ENCODE peak calls at places on chromosome 1, in six cellular contexts. X is mucosa of descending colon, S is OCI-LY7, V is RWPE1, W is uterus, Q is mammary epithelial cell. A is an unnamed sample.

GRCh38 chr1:117905019-117905418 is 24.4 kb downstream of the GDAP2 start:
- DNase-seq in Q (no peak), W (no peak), V (no peak), S (no peak), X (no peak), A (no peak)

GRCh38 chr1:157227700-157228099 is 89.5 kb upstream of the ETV3 start:
- DNase-seq in W (no peak), V (no peak), S (no peak), Q (no peak), X (no peak), A (no peak)

GRCh38 chr1:38918568-38918967 is 23.1 kb downstream of the RHBDL2 start:
- DNase-seq in W (no peak), S (peak; percentile 1), Q (no peak), X (no peak), V (no peak), A (no peak)

GRCh38 chr1:227919916-227920315 is 27.8 kb downstream of the WNT9A start:
- DNase-seq in X (no peak), Q (no peak), W (no peak), V (no peak), S (no peak), A (no peak)

GRCh38 chr1:5220421-5220820 is 566.0 kb downstream of the AJAP1 start:
- DNase-seq in W (no peak), S (peak; percentile 80), V (no peak), X (no peak), Q (no peak), A (no peak)

GRCh38 chr1:232594768-232595698 is 34.9 kb downstream of the SIPA1L2 start:
- DNase-seq in S (no peak), Q (no peak), X (no peak), V (no peak), W (no peak), A (no peak)

GRCh38 chr1:114757455-114758250 is at the start of gene CSDE1:
- DNase-seq in Q (peak; percentile 95), W (peak; percentile 98), S (peak; percentile 99), V (peak; percentile 95), X (peak; percentile 98), A (peak; percentile 91)

GRCh38 chr1:101284021-101284420 is 47.2 kb downstream of the S1PR1 start:
- DNase-seq in W (no peak), S (no peak), V (no peak), X (no peak), Q (no peak), A (no peak)

GRCh38 chr1:209513226-209513625 is 70.3 kb upstream of the CAMK1G start:
- DNase-seq in S (peak; percentile 21), V (peak; percentile 69), Q (peak; percentile 55), X (no peak), W (no peak), A (peak; percentile 37)

GRCh38 chr1:113891631-113892220 is 4.3 kb upstream of the BCL2L15 start:
- DNase-seq in X (peak; percentile 59), V (no peak), Q (no peak), S (no peak), W (no peak), A (no peak)

GRCh38 chr1:8456306-8456912 is 138.5 kb downstream of the SLC45A1 start:
- DNase-seq in X (no peak), Q (peak; percentile 36), V (peak; percentile 48), W (no peak), S (no peak), A (no peak)

GRCh38 chr1:214584805-214585766 is 17.9 kb upstream of the CENPF start:
- DNase-seq in S (no peak), Q (peak; percentile 64), V (peak; percentile 54), W (no peak), X (no peak), A (peak; percentile 26)

GRCh38 chr1:91071838-91072237 is 50.0 kb upstream of the ZNF644 start:
- DNase-seq in Q (no peak), S (no peak), X (no peak), V (no peak), W (no peak), A (no peak)

GRCh38 chr1:230158422-230159291 is 91.6 kb downstream of the GALNT2 start:
- DNase-seq in S (no peak), V (no peak), X (no peak), Q (no peak), W (no peak), A (no peak)

GRCh38 chr1:154155282-154155681 is 409 bp upstream of the NUP210L start:
- DNase-seq in X (no peak), Q (no peak), S (no peak), V (no peak), W (peak; percentile 31), A (no peak)

GRCh38 chr1:100538935-100539835 is 1.2 kb downstream of the GPR88 start:
- DNase-seq in S (no peak), X (peak; percentile 33), W (no peak), Q (peak; percentile 31), V (peak; percentile 8), A (peak; percentile 30)

GRCh38 chr1:184791199-184791935 is 36.7 kb upstream of the EDEM3 start:
- DNase-seq in X (no peak), S (no peak), V (no peak), W (no peak), Q (no peak), A (no peak)

GRCh38 chr1:9658186-9658585 is 6.7 kb downstream of the PIK3CD start:
- DNase-seq in X (no peak), Q (no peak), S (no peak), V (no peak), W (no peak), A (no peak)

GRCh38 chr1:68049941-68050878 is at the start of gene DIRAS3:
- DNase-seq in V (peak; percentile 13), Q (peak; percentile 46), S (no peak), W (peak; percentile 24), X (no peak), A (no peak)

GRCh38 chr1:53654216-53655210 is 84.5 kb downstream of the GLIS1 start:
- DNase-seq in V (no peak), Q (no peak), W (no peak), S (no peak), X (no peak), A (no peak)

GRCh38 chr1:18940303-18941020 is 16.0 kb downstream of the IFFO2 start:
- DNase-seq in S (no peak), W (no peak), Q (no peak), V (no peak), X (no peak), A (no peak)

GRCh38 chr1:22908880-22909426 is 63.7 kb downstream of the LACTBL1 start:
- DNase-seq in W (no peak), Q (no peak), X (no peak), V (no peak), S (no peak), A (no peak)

GRCh38 chr1:177945943-177946650 is 23.8 kb downstream of the SEC16B start:
- DNase-seq in X (peak; percentile 61), Q (peak; percentile 72), V (peak; percentile 66), W (peak; percentile 57), S (peak; percentile 58), A (peak; percentile 64)

GRCh38 chr1:180863158-180863775 is 49.4 kb upstream of the KIAA1614 start:
- DNase-seq in Q (peak; percentile 32), V (peak; percentile 40), W (peak; percentile 18), X (no peak), S (peak; percentile 42), A (no peak)

GRCh38 chr1:24203404-24203803 is 16.3 kb upstream of the IFNLR1 start:
- DNase-seq in W (no peak), V (peak; percentile 74), Q (peak; percentile 87), S (peak; percentile 81), X (no peak), A (peak; percentile 65)

GRCh38 chr1:198889102-198889501 is 250.3 kb downstream of the PTPRC start:
- DNase-seq in W (no peak), S (no peak), Q (no peak), V (no peak), X (no peak), A (no peak)

GRCh38 chr1:45716700-45717099 is 28.7 kb downstream of the TMEM69 start:
- DNase-seq in Q (no peak), W (no peak), V (no peak), X (no peak), S (no peak), A (no peak)
- TF ChIP-seq CTCF in Q (no peak), W (no peak), V (no peak), X (no peak), S (no peak), A (no peak)

GRCh38 chr1:152543808-152544207 is 22.8 kb downstream of the LCE3E start:
- DNase-seq in V (peak; percentile 32), X (no peak), Q (no peak), S (peak; percentile 8), W (no peak), A (no peak)
- TF ChIP-seq CTCF in V (no peak), X (no peak), Q (peak; percentile 2), S (peak; percentile 64), W (no peak), A (peak; percentile 17)

DNA sequence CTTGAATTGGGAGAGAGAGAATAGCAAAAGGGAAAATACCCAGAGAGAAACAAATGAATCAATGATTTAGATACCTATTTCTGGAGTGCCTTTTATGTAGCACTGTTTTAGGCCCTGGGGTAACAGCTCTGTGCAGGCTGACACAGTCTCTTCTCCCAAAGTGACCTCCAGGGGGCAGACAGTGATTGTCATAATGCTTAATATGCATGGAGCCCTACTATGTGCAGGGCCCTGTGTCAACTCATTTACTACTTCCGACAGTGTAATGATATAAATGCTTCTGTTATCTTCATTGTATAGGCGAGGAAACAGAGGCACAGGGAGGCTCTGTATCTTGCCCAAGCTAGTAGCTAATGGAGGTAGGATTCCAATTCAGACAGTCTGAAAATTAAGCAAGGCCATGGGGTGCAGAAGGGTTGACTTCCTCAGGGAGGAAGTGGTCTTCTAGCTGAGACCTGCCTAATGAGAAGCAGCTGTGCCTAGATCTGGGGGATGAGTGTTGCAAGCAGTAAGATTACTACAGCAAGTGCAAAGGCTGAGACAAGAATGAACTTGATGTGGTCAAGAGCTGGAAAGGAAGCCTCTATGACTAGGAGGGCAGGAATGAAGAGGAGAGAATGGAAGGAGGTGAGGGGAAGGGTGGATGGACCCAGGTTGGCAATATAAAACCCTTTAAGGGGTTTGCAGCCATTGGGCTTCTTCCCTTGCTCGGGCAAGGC is 16.2 kb upstream of the SERINC2 start:
- DNase-seq in W (no peak), S (peak; percentile 26), Q (peak; percentile 99), V (peak; percentile 83), X (no peak), A (no peak)
- TF ChIP-seq CTCF in W (no peak), S (peak; percentile 77), Q (peak; percentile 60), V (peak; percentile 28), X (no peak), A (peak; percentile 37)

GRCh38 chr1:2206813-2207488 is 12.4 kb upstream of the FAAP20 start:
- DNase-seq in X (peak; percentile 51), W (peak; percentile 60), Q (no peak), V (no peak), S (no peak), A (no peak)

GRCh38 chr1:2210084-2210653 is 15.6 kb upstream of the FAAP20 start:
- DNase-seq in S (no peak), X (peak; percentile 36), W (peak; percentile 30), V (no peak), Q (peak; percentile 50), A (no peak)

GRCh38 chr1:2209400-2210083 is 15.0 kb upstream of the FAAP20 start:
- DNase-seq in V (no peak), S (no peak), Q (no peak), X (peak; percentile 29), W (peak; percentile 20), A (no peak)

GRCh38 chr1:2210786-2211185 is 16.2 kb upstream of the FAAP20 start:
- DNase-seq in Q (no peak), X (peak; percentile 27), W (no peak), S (no peak), V (no peak), A (no peak)

GRCh38 chr1:2208309-2209239 is 14.0 kb upstream of the FAAP20 start:
- DNase-seq in S (no peak), Q (peak; percentile 82), X (peak; percentile 66), V (peak; percentile 80), W (peak; percentile 76), A (no peak)
- TF ChIP-seq CTCF in S (no peak), Q (no peak), X (no peak), V (no peak), W (no peak), A (no peak)

A was measured in GM10248.